ENCODE peak calls at places on chromosome 2, in nine cellular contexts. One of them, this sample, is unnamed. For H3K9me3, the result is how much of the 10 kb centered on the place peaks cover.

GRCh38 chr2:176650101-176650500 is 380.9 kb downstream of the MTX2 start:
- DNase-seq in uterus: no peak
- DNase-seq in HepG2: no peak
- DNase-seq in Peyer's patch: no peak
- DNase-seq in K562: peak
- DNase-seq in body of pancreas: no peak
- DNase-seq in vagina: no peak
- DNase-seq in upper lobe of left lung: no peak
- DNase-seq in heart left ventricle: no peak
- DNase-seq in this sample: no peak

GRCh38 chr2:196168181-196168580 is 3.2 kb downstream of the STK17B start:
- DNase-seq in uterus: no peak
- DNase-seq in HepG2: no peak
- DNase-seq in Peyer's patch: no peak
- DNase-seq in K562: no peak
- DNase-seq in body of pancreas: no peak
- DNase-seq in vagina: no peak
- DNase-seq in upper lobe of left lung: peak
- DNase-seq in heart left ventricle: no peak
- DNase-seq in this sample: no peak

GRCh38 chr2:3297523-3297922 is 80.1 kb downstream of the EIPR1 start:
- DNase-seq in uterus: no peak
- DNase-seq in HepG2: no peak
- DNase-seq in Peyer's patch: no peak
- DNase-seq in K562: no peak
- DNase-seq in body of pancreas: no peak
- DNase-seq in vagina: no peak
- DNase-seq in upper lobe of left lung: no peak
- DNase-seq in heart left ventricle: no peak
- DNase-seq in this sample: no peak

GRCh38 chr2:211436182-211436581 is 879.8 kb downstream of the CPS1 start:
- DNase-seq in uterus: no peak
- DNase-seq in HepG2: no peak
- DNase-seq in Peyer's patch: no peak
- DNase-seq in K562: no peak
- DNase-seq in body of pancreas: no peak
- DNase-seq in vagina: no peak
- DNase-seq in upper lobe of left lung: no peak
- DNase-seq in heart left ventricle: no peak
- DNase-seq in this sample: no peak

GRCh38 chr2:240139011-240139441 is 1.4 kb downstream of the OTOS start:
- DNase-seq in uterus: peak
- DNase-seq in HepG2: no peak
- DNase-seq in Peyer's patch: peak
- DNase-seq in K562: no peak
- DNase-seq in body of pancreas: peak
- DNase-seq in vagina: no peak
- DNase-seq in upper lobe of left lung: peak
- DNase-seq in heart left ventricle: peak
- DNase-seq in this sample: peak

GRCh38 chr2:228688007-228688645 is 506.6 kb upstream of the SPHKAP start:
- DNase-seq in uterus: no peak
- DNase-seq in HepG2: peak
- DNase-seq in Peyer's patch: no peak
- DNase-seq in K562: no peak
- DNase-seq in body of pancreas: no peak
- DNase-seq in vagina: no peak
- DNase-seq in upper lobe of left lung: no peak
- DNase-seq in heart left ventricle: no peak
- DNase-seq in this sample: no peak

GRCh38 chr2:121650554-121650930 is 1.3 kb upstream of the CLASP1 start:
- DNase-seq in uterus: no peak
- DNase-seq in HepG2: no peak
- DNase-seq in Peyer's patch: no peak
- DNase-seq in K562: peak
- DNase-seq in body of pancreas: no peak
- DNase-seq in vagina: peak
- DNase-seq in upper lobe of left lung: no peak
- DNase-seq in heart left ventricle: no peak
- DNase-seq in this sample: no peak

GRCh38 chr2:238426568-238427434 is at the start of gene ASB1:
- DNase-seq in uterus: peak
- DNase-seq in HepG2: peak
- DNase-seq in Peyer's patch: peak
- DNase-seq in K562: peak
- DNase-seq in body of pancreas: peak
- DNase-seq in vagina: no peak
- DNase-seq in upper lobe of left lung: peak
- DNase-seq in heart left ventricle: peak
- DNase-seq in this sample: peak

GRCh38 chr2:133266926-133267590 is 301.2 kb downstream of the NCKAP5 start:
- DNase-seq in uterus: no peak
- DNase-seq in HepG2: no peak
- DNase-seq in Peyer's patch: no peak
- DNase-seq in K562: no peak
- DNase-seq in body of pancreas: no peak
- DNase-seq in vagina: no peak
- DNase-seq in upper lobe of left lung: no peak
- DNase-seq in heart left ventricle: no peak
- DNase-seq in this sample: no peak

GRCh38 chr2:20650880-20651730 is at the start of gene HS1BP3:
- DNase-seq in uterus: peak
- DNase-seq in HepG2: peak
- DNase-seq in Peyer's patch: peak
- DNase-seq in K562: peak
- DNase-seq in body of pancreas: peak
- DNase-seq in vagina: no peak
- DNase-seq in upper lobe of left lung: peak
- DNase-seq in heart left ventricle: peak
- DNase-seq in this sample: peak

GRCh38 chr2:223050900-223051299 is 1.1 kb upstream of the KCNE4 start:
- DNase-seq in uterus: no peak
- DNase-seq in HepG2: no peak
- DNase-seq in Peyer's patch: no peak
- DNase-seq in K562: no peak
- DNase-seq in body of pancreas: no peak
- DNase-seq in vagina: no peak
- DNase-seq in upper lobe of left lung: no peak
- DNase-seq in heart left ventricle: peak
- DNase-seq in this sample: no peak

GRCh38 chr2:224416656-224417360 is 14.9 kb upstream of the FAM124B start:
- DNase-seq in uterus: no peak
- DNase-seq in HepG2: no peak
- DNase-seq in Peyer's patch: no peak
- DNase-seq in K562: no peak
- DNase-seq in body of pancreas: no peak
- DNase-seq in vagina: no peak
- DNase-seq in upper lobe of left lung: no peak
- DNase-seq in heart left ventricle: no peak
- DNase-seq in this sample: no peak

GRCh38 chr2:202941771-202942170 is 29.7 kb downstream of the CARF start:
- DNase-seq in uterus: no peak
- DNase-seq in HepG2: no peak
- DNase-seq in Peyer's patch: no peak
- DNase-seq in K562: no peak
- DNase-seq in body of pancreas: no peak
- DNase-seq in vagina: no peak
- DNase-seq in upper lobe of left lung: no peak
- DNase-seq in heart left ventricle: no peak
- DNase-seq in this sample: no peak

GRCh38 chr2:218806346-218806978 is 24.5 kb downstream of the CYP27A1 start:
- DNase-seq in uterus: peak
- DNase-seq in HepG2: peak
- DNase-seq in Peyer's patch: no peak
- DNase-seq in K562: no peak
- DNase-seq in body of pancreas: peak
- DNase-seq in vagina: no peak
- DNase-seq in upper lobe of left lung: peak
- DNase-seq in heart left ventricle: peak
- DNase-seq in this sample: no peak

GRCh38 chr2:104043864-104044263 is 810.1 kb upstream of the POU3F3 start:
- DNase-seq in uterus: no peak
- DNase-seq in HepG2: no peak
- DNase-seq in Peyer's patch: no peak
- DNase-seq in K562: no peak
- DNase-seq in body of pancreas: no peak
- DNase-seq in vagina: no peak
- DNase-seq in upper lobe of left lung: peak
- DNase-seq in heart left ventricle: no peak
- DNase-seq in this sample: no peak

GRCh38 chr2:127535422-127535901 is at the start of gene MYO7B:
- DNase-seq in uterus: no peak
- DNase-seq in HepG2: no peak
- DNase-seq in Peyer's patch: peak
- DNase-seq in K562: no peak
- DNase-seq in body of pancreas: no peak
- DNase-seq in vagina: no peak
- DNase-seq in upper lobe of left lung: no peak
- DNase-seq in heart left ventricle: no peak
- DNase-seq in this sample: no peak

GRCh38 chr2:13638181-13638580 is 921.4 kb downstream of the TRIB2 start:
- DNase-seq in uterus: no peak
- DNase-seq in HepG2: no peak
- DNase-seq in Peyer's patch: no peak
- DNase-seq in K562: no peak
- DNase-seq in body of pancreas: no peak
- DNase-seq in vagina: no peak
- DNase-seq in upper lobe of left lung: no peak
- DNase-seq in heart left ventricle: no peak
- DNase-seq in this sample: no peak

GRCh38 chr2:32824415-32824814 is 122.3 kb upstream of the LTBP1 start:
- DNase-seq in uterus: no peak
- DNase-seq in HepG2: no peak
- DNase-seq in Peyer's patch: no peak
- DNase-seq in K562: no peak
- DNase-seq in body of pancreas: no peak
- DNase-seq in vagina: no peak
- DNase-seq in upper lobe of left lung: no peak
- DNase-seq in heart left ventricle: no peak
- DNase-seq in this sample: no peak

GRCh38 chr2:18311413-18311812 is 249.0 kb downstream of the RDH14 start:
- DNase-seq in uterus: no peak
- DNase-seq in HepG2: peak
- DNase-seq in Peyer's patch: no peak
- DNase-seq in K562: no peak
- DNase-seq in body of pancreas: peak
- DNase-seq in vagina: no peak
- DNase-seq in upper lobe of left lung: no peak
- DNase-seq in heart left ventricle: no peak
- DNase-seq in this sample: no peak

DNA sequence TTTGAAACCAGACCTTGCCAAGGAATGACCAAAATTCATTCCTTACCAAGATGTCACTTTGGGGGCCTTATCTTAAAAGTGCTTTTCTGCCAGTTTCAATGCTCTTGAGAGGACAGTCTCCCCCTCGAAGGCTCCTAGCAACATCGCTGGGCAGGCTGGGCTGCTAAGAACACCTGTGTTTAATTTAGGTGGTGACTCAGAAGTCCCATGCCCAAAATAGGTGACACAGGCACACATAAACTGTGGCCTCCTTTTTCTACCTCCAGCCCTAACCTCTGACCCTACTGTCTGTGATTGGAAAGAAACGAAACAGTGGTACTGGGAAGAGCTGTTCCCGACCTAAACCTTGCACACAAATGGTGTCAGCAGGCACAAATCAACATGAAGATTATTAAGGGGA is 28.7 kb upstream of the ROCK2 start:
- DNase-seq in uterus: no peak
- DNase-seq in HepG2: no peak
- DNase-seq in Peyer's patch: no peak
- DNase-seq in K562: no peak
- DNase-seq in body of pancreas: no peak
- DNase-seq in vagina: no peak
- DNase-seq in upper lobe of left lung: no peak
- DNase-seq in heart left ventricle: no peak
- DNase-seq in this sample: no peak
- H3K9me3 ChIP-seq in uterus: under half
- H3K9me3 ChIP-seq in HepG2: under half
- H3K9me3 ChIP-seq in Peyer's patch: under half
- H3K9me3 ChIP-seq in K562: under half
- H3K9me3 ChIP-seq in body of pancreas: under half
- H3K9me3 ChIP-seq in vagina: under half
- H3K9me3 ChIP-seq in upper lobe of left lung: under half
- H3K9me3 ChIP-seq in heart left ventricle: under half
- H3K9me3 ChIP-seq in this sample: under half

GRCh38 chr2:69375494-69376353 is 11.3 kb downstream of the GFPT1 start:
- DNase-seq in uterus: no peak
- DNase-seq in HepG2: no peak
- DNase-seq in Peyer's patch: no peak
- DNase-seq in K562: peak
- DNase-seq in body of pancreas: no peak
- DNase-seq in vagina: no peak
- DNase-seq in upper lobe of left lung: no peak
- DNase-seq in heart left ventricle: no peak
- DNase-seq in this sample: no peak
- TF ChIP-seq CTCF in uterus: peak
- TF ChIP-seq CTCF in HepG2: peak
- TF ChIP-seq CTCF in Peyer's patch: peak
- TF ChIP-seq CTCF in K562: peak
- TF ChIP-seq CTCF in body of pancreas: peak
- TF ChIP-seq CTCF in vagina: peak
- TF ChIP-seq CTCF in upper lobe of left lung: peak
- TF ChIP-seq CTCF in heart left ventricle: peak
- TF ChIP-seq CTCF in this sample: peak

GRCh38 chr2:68766378-68766845 is 31.8 kb downstream of the ARHGAP25 start:
- DNase-seq in uterus: no peak
- DNase-seq in HepG2: no peak
- DNase-seq in Peyer's patch: no peak
- DNase-seq in K562: no peak
- DNase-seq in body of pancreas: peak
- DNase-seq in vagina: no peak
- DNase-seq in upper lobe of left lung: peak
- DNase-seq in heart left ventricle: peak
- DNase-seq in this sample: peak
- TF ChIP-seq POLR2A in uterus: no peak
- TF ChIP-seq POLR2A in HepG2: no peak
- TF ChIP-seq POLR2A in Peyer's patch: no peak
- TF ChIP-seq POLR2A in K562: no peak
- TF ChIP-seq POLR2A in body of pancreas: no peak
- TF ChIP-seq POLR2A in vagina: no peak
- TF ChIP-seq POLR2A in upper lobe of left lung: no peak
- TF ChIP-seq POLR2A in heart left ventricle: no peak
- TF ChIP-seq POLR2A in this sample: no peak

GRCh38 chr2:95220449-95220848 is 13.1 kb downstream of the ZNF892 start:
- DNase-seq in uterus: no peak
- DNase-seq in HepG2: no peak
- DNase-seq in Peyer's patch: no peak
- DNase-seq in K562: no peak
- DNase-seq in body of pancreas: no peak
- DNase-seq in vagina: no peak
- DNase-seq in upper lobe of left lung: no peak
- DNase-seq in heart left ventricle: no peak
- DNase-seq in this sample: no peak
- H3K9me3 ChIP-seq in uterus: half or more
- H3K9me3 ChIP-seq in HepG2: half or more
- H3K9me3 ChIP-seq in Peyer's patch: under half
- H3K9me3 ChIP-seq in K562: under half
- H3K9me3 ChIP-seq in body of pancreas: under half
- H3K9me3 ChIP-seq in vagina: half or more
- H3K9me3 ChIP-seq in upper lobe of left lung: half or more
- H3K9me3 ChIP-seq in heart left ventricle: under half
- H3K9me3 ChIP-seq in this sample: half or more

GRCh38 chr2:150909613-150910012 is 352.1 kb downstream of the RBM43 start:
- DNase-seq in uterus: no peak
- DNase-seq in HepG2: no peak
- DNase-seq in Peyer's patch: no peak
- DNase-seq in K562: no peak
- DNase-seq in body of pancreas: no peak
- DNase-seq in vagina: no peak
- DNase-seq in upper lobe of left lung: no peak
- DNase-seq in heart left ventricle: no peak
- DNase-seq in this sample: no peak
- TF ChIP-seq CTCF in uterus: no peak
- TF ChIP-seq CTCF in HepG2: no peak
- TF ChIP-seq CTCF in Peyer's patch: no peak
- TF ChIP-seq CTCF in K562: no peak
- TF ChIP-seq CTCF in body of pancreas: no peak
- TF ChIP-seq CTCF in vagina: no peak
- TF ChIP-seq CTCF in upper lobe of left lung: no peak
- TF ChIP-seq CTCF in heart left ventricle: no peak
- TF ChIP-seq CTCF in this sample: no peak